ENCODE peak calls at places on chromosomes 4 and X, in four cellular contexts. One of them, this sample, is unnamed. For H3K27me3, the result is how much of the 10 kb centered on the place peaks cover.

GRCh38 chrX:107675823-107676555 is 47.7 kb downstream of the PRPS1 start:
- DNase-seq in mammary epithelial cell: peak
- DNase-seq in IMR-90: peak
- DNase-seq in Peyer's patch: no peak
- DNase-seq in this sample: peak

GRCh38 chrX:39499996-39500395 is 597.8 kb downstream of the BCOR start:
- DNase-seq in mammary epithelial cell: no peak
- DNase-seq in IMR-90: no peak
- DNase-seq in Peyer's patch: no peak
- DNase-seq in this sample: no peak

GRCh38 chrX:40755291-40756249 is 20.2 kb upstream of the MED14 start:
- DNase-seq in mammary epithelial cell: no peak
- DNase-seq in IMR-90: peak
- DNase-seq in Peyer's patch: no peak
- DNase-seq in this sample: no peak

GRCh38 chr4:48949518-48950207 is 36.4 kb upstream of the CWH43 start:
- DNase-seq in mammary epithelial cell: peak
- DNase-seq in IMR-90: no peak
- DNase-seq in Peyer's patch: no peak
- DNase-seq in this sample: no peak

GRCh38 chrX:150036181-150036580 is 97.9 kb upstream of the EOLA2 start:
- DNase-seq in mammary epithelial cell: peak
- DNase-seq in IMR-90: peak
- DNase-seq in Peyer's patch: no peak
- DNase-seq in this sample: no peak

GRCh38 chrX:108072746-108073145 is 18.6 kb downstream of the PSMD10 start:
- DNase-seq in mammary epithelial cell: peak
- DNase-seq in IMR-90: peak
- DNase-seq in Peyer's patch: no peak
- DNase-seq in this sample: no peak

GRCh38 chrX:154040307-154040756 is 20.6 kb upstream of the IRAK1 start:
- DNase-seq in mammary epithelial cell: peak
- DNase-seq in IMR-90: peak
- DNase-seq in Peyer's patch: no peak
- DNase-seq in this sample: no peak

GRCh38 chr4:88573995-88574394 is 18.3 kb upstream of the HERC3 start:
- DNase-seq in mammary epithelial cell: no peak
- DNase-seq in IMR-90: peak
- DNase-seq in Peyer's patch: no peak
- DNase-seq in this sample: no peak

GRCh38 chr4:5758741-5759140 is 47.7 kb downstream of the EVC start:
- DNase-seq in mammary epithelial cell: peak
- DNase-seq in IMR-90: peak
- DNase-seq in Peyer's patch: no peak
- DNase-seq in this sample: peak

GRCh38 chr4:81827568-81828202 is 356.0 kb upstream of the RASGEF1B start:
- DNase-seq in mammary epithelial cell: peak
- DNase-seq in IMR-90: no peak
- DNase-seq in Peyer's patch: no peak
- DNase-seq in this sample: no peak

GRCh38 chrX:1589356-1590130 is 1.9 kb upstream of the AKAP17A start:
- DNase-seq in mammary epithelial cell: no peak
- DNase-seq in IMR-90: no peak
- DNase-seq in Peyer's patch: no peak
- DNase-seq in this sample: no peak

GRCh38 chrX:119784747-119785446 is 6.5 kb downstream of the RPL39 start:
- DNase-seq in mammary epithelial cell: no peak
- DNase-seq in IMR-90: peak
- DNase-seq in Peyer's patch: peak
- DNase-seq in this sample: no peak

GRCh38 chr4:54382623-54383022 is 153.5 kb downstream of the PDGFRA start:
- DNase-seq in mammary epithelial cell: no peak
- DNase-seq in IMR-90: no peak
- DNase-seq in Peyer's patch: no peak
- DNase-seq in this sample: no peak

GRCh38 chr4:127580891-127581290 is 51.9 kb upstream of the INTU start:
- DNase-seq in mammary epithelial cell: no peak
- DNase-seq in IMR-90: no peak
- DNase-seq in Peyer's patch: no peak
- DNase-seq in this sample: no peak

GRCh38 chr4:122329876-122330595 is 48.8 kb upstream of the ADAD1 start:
- DNase-seq in mammary epithelial cell: peak
- DNase-seq in IMR-90: peak
- DNase-seq in Peyer's patch: no peak
- DNase-seq in this sample: no peak

GRCh38 chr4:42339935-42340406 is 57.3 kb upstream of the SHISA3 start:
- DNase-seq in mammary epithelial cell: peak
- DNase-seq in IMR-90: peak
- DNase-seq in Peyer's patch: no peak
- DNase-seq in this sample: no peak

GRCh38 chr4:121711263-121712000 is 14.7 kb upstream of the ANXA5 start:
- DNase-seq in mammary epithelial cell: peak
- DNase-seq in IMR-90: peak
- DNase-seq in Peyer's patch: peak
- DNase-seq in this sample: peak

GRCh38 chrX:29295987-29296680 is 708.9 kb downstream of the IL1RAPL1 start:
- DNase-seq in mammary epithelial cell: peak
- DNase-seq in IMR-90: peak
- DNase-seq in Peyer's patch: no peak
- DNase-seq in this sample: no peak

GRCh38 chrX:19709812-19710518 is 177.4 kb downstream of the SH3KBP1 start:
- DNase-seq in mammary epithelial cell: peak
- DNase-seq in IMR-90: peak
- DNase-seq in Peyer's patch: no peak
- DNase-seq in this sample: no peak

GRCh38 chrX:17206584-17206983 is 168.4 kb upstream of the NHS start:
- DNase-seq in mammary epithelial cell: no peak
- DNase-seq in IMR-90: no peak
- DNase-seq in Peyer's patch: no peak
- DNase-seq in this sample: no peak

GRCh38 chrX:22135994-22136684 is 104.0 kb downstream of the PHEX start:
- DNase-seq in mammary epithelial cell: peak
- DNase-seq in IMR-90: peak
- DNase-seq in Peyer's patch: peak
- DNase-seq in this sample: peak

GRCh38 chrX:16786791-16787735 is 797 bp downstream of the TXLNG start:
- DNase-seq in mammary epithelial cell: peak
- DNase-seq in IMR-90: no peak
- DNase-seq in Peyer's patch: peak
- DNase-seq in this sample: peak

GRCh38 chr4:169025184-169025583 is 15.1 kb upstream of the CBR4 start:
- DNase-seq in mammary epithelial cell: no peak
- DNase-seq in IMR-90: no peak
- DNase-seq in Peyer's patch: no peak
- DNase-seq in this sample: no peak

GRCh38 chr4:128284317-128284716 is 3.3 kb downstream of the PGRMC2 start:
- DNase-seq in mammary epithelial cell: no peak
- DNase-seq in IMR-90: no peak
- DNase-seq in Peyer's patch: no peak
- DNase-seq in this sample: no peak

GRCh38 chr4:186699881-186700397 is 23.7 kb downstream of the FAT1 start:
- DNase-seq in mammary epithelial cell: no peak
- DNase-seq in IMR-90: no peak
- DNase-seq in Peyer's patch: no peak
- DNase-seq in this sample: peak

GRCh38 chrX:68693481-68694410 is 46.3 kb downstream of the STARD8 start:
- DNase-seq in mammary epithelial cell: peak
- DNase-seq in IMR-90: peak
- DNase-seq in Peyer's patch: peak
- DNase-seq in this sample: peak

GRCh38 chr4:48756689-48757220 is 23.3 kb downstream of the FRYL start:
- DNase-seq in mammary epithelial cell: peak
- DNase-seq in IMR-90: peak
- DNase-seq in Peyer's patch: no peak
- DNase-seq in this sample: no peak

GRCh38 chr4:163991268-163991667 is 496.8 kb downstream of the TMA16 start:
- DNase-seq in mammary epithelial cell: peak
- DNase-seq in IMR-90: no peak
- DNase-seq in Peyer's patch: no peak
- DNase-seq in this sample: no peak

GRCh38 chr4:76993787-76994641 is 44.5 kb downstream of the SEPTIN11 start:
- DNase-seq in mammary epithelial cell: no peak
- DNase-seq in IMR-90: no peak
- DNase-seq in Peyer's patch: peak
- DNase-seq in this sample: no peak

GRCh38 chrX:45322382-45322781 is 121.7 kb upstream of the DIPK2B start:
- DNase-seq in mammary epithelial cell: peak
- DNase-seq in IMR-90: peak
- DNase-seq in Peyer's patch: peak
- DNase-seq in this sample: no peak
- TF ChIP-seq CTCF in mammary epithelial cell: peak
- TF ChIP-seq CTCF in IMR-90: peak
- TF ChIP-seq CTCF in Peyer's patch: no peak
- TF ChIP-seq CTCF in this sample: peak

GRCh38 chr4:9943761-9944160 is 77.5 kb downstream of the SLC2A9 start:
- DNase-seq in mammary epithelial cell: no peak
- DNase-seq in IMR-90: no peak
- DNase-seq in Peyer's patch: peak
- DNase-seq in this sample: no peak
- H3K27me3 ChIP-seq in mammary epithelial cell: under half
- H3K27me3 ChIP-seq in IMR-90: under half
- H3K27me3 ChIP-seq in Peyer's patch: under half
- H3K27me3 ChIP-seq in this sample: under half

GRCh38 chr4:7461171-7461570 is 26.4 kb upstream of the PSAPL1 start:
- DNase-seq in mammary epithelial cell: no peak
- DNase-seq in IMR-90: no peak
- DNase-seq in Peyer's patch: no peak
- DNase-seq in this sample: no peak

GRCh38 chr4:7464259-7464655 is 29.5 kb upstream of the PSAPL1 start:
- DNase-seq in mammary epithelial cell: no peak
- DNase-seq in IMR-90: no peak
- DNase-seq in Peyer's patch: no peak
- DNase-seq in this sample: no peak

GRCh38 chr4:7463584-7464258 is 29.0 kb upstream of the PSAPL1 start:
- DNase-seq in mammary epithelial cell: no peak
- DNase-seq in IMR-90: no peak
- DNase-seq in Peyer's patch: no peak
- DNase-seq in this sample: no peak

GRCh38 chr4:7460591-7460990 is 25.9 kb upstream of the PSAPL1 start:
- DNase-seq in mammary epithelial cell: no peak
- DNase-seq in IMR-90: peak
- DNase-seq in Peyer's patch: no peak
- DNase-seq in this sample: no peak

DNA sequence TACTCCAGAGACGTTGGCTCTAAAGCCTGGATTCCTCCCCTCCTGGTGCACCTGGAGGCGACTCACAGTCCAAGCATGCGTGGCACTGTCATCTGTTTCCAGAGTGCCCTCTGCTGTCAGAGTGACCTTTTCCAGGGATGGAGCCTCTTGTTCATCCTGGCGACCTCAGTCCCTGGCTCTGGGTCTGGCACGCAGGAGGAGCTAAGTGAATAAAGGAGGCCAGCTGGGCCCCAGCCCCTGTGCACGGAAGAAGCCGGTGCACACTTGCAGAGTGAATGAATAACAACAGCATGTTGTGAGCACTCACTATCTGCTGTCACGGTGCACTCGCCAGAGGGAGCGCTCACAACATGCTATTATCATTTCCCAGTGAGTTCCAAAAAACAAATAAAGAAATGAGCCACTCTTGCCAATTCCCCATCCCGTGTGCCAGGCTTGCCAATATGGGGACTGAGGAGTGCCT is 27.8 kb upstream of the PSAPL1 start:
- DNase-seq in mammary epithelial cell: peak
- DNase-seq in IMR-90: peak
- DNase-seq in Peyer's patch: no peak
- DNase-seq in this sample: no peak
- TF ChIP-seq CTCF in mammary epithelial cell: no peak
- TF ChIP-seq CTCF in IMR-90: peak
- TF ChIP-seq CTCF in Peyer's patch: no peak
- TF ChIP-seq CTCF in this sample: no peak

GRCh38 chrX:134167804-134168203 is 69.2 kb upstream of the CCDC160 start:
- DNase-seq in mammary epithelial cell: no peak
- DNase-seq in IMR-90: no peak
- DNase-seq in Peyer's patch: no peak
- DNase-seq in this sample: no peak
- H3K27me3 ChIP-seq in mammary epithelial cell: under half
- H3K27me3 ChIP-seq in IMR-90: under half
- H3K27me3 ChIP-seq in Peyer's patch: under half
- H3K27me3 ChIP-seq in this sample: under half

GRCh38 chrX:4762196-4762595 is 1048.7 kb upstream of the PRKX start:
- DNase-seq in mammary epithelial cell: no peak
- DNase-seq in IMR-90: no peak
- DNase-seq in Peyer's patch: no peak
- DNase-seq in this sample: no peak
- TF ChIP-seq CTCF in mammary epithelial cell: no peak
- TF ChIP-seq CTCF in IMR-90: no peak
- TF ChIP-seq CTCF in Peyer's patch: no peak
- TF ChIP-seq CTCF in this sample: no peak

GRCh38 chr4:38957239-38957815 is 74.9 kb downstream of the TMEM156 start:
- DNase-seq in mammary epithelial cell: no peak
- DNase-seq in IMR-90: no peak
- DNase-seq in Peyer's patch: no peak
- DNase-seq in this sample: no peak
- H3K27me3 ChIP-seq in mammary epithelial cell: under half
- H3K27me3 ChIP-seq in IMR-90: under half
- H3K27me3 ChIP-seq in Peyer's patch: under half
- H3K27me3 ChIP-seq in this sample: under half

GRCh38 chr4:159384619-159385018 is 281.7 kb downstream of the RAPGEF2 start:
- DNase-seq in mammary epithelial cell: no peak
- DNase-seq in IMR-90: no peak
- DNase-seq in Peyer's patch: no peak
- DNase-seq in this sample: no peak
- TF ChIP-seq CTCF in mammary epithelial cell: peak
- TF ChIP-seq CTCF in IMR-90: peak
- TF ChIP-seq CTCF in Peyer's patch: no peak
- TF ChIP-seq CTCF in this sample: no peak

GRCh38 chrX:74514384-74514783 is 93.1 kb downstream of the SLC16A2 start:
- DNase-seq in mammary epithelial cell: no peak
- DNase-seq in IMR-90: no peak
- DNase-seq in Peyer's patch: peak
- DNase-seq in this sample: no peak
- H3K27me3 ChIP-seq in mammary epithelial cell: under half
- H3K27me3 ChIP-seq in IMR-90: under half
- H3K27me3 ChIP-seq in Peyer's patch: under half
- H3K27me3 ChIP-seq in this sample: under half

This sample was measured in ascending aorta.